ENCODE peak calls at places on chromosomes 11 and 22, in eight cellular contexts. R, N, S, V, F, L, I and C are unnamed samples.

GRCh38 chr22:45272498-45272897 is 12.3 kb upstream of the UPK3A start:
- DNase-seq in V (no peak), L (no peak), I (no peak), F (no peak), R (no peak), N (no peak), S (no peak), C (no peak)

GRCh38 chr11:68950268-68950667 is 30.5 kb downstream of the MRGPRD start:
- DNase-seq in S (peak), F (no peak), N (no peak), I (no peak), V (no peak), L (peak), R (peak), C (no peak)

GRCh38 chr11:92340839-92341238 is 116.2 kb downstream of the FAT3 start:
- DNase-seq in S (no peak), V (no peak), N (no peak), L (no peak), I (no peak), F (no peak), R (peak), C (peak)

GRCh38 chr22:38032681-38033521 is 24.3 kb upstream of the PICK1 start:
- DNase-seq in S (no peak), F (peak), L (no peak), I (no peak), R (peak), V (no peak), N (no peak), C (no peak)

GRCh38 chr22:40922484-40923303 is 28.5 kb upstream of the RBX1 start:
- DNase-seq in F (no peak), R (peak), N (no peak), S (peak), V (no peak), I (no peak), L (peak), C (no peak)

GRCh38 chr22:37126383-37126782 is 16.9 kb upstream of the TMPRSS6 start:
- DNase-seq in L (peak), V (no peak), S (no peak), N (no peak), F (no peak), I (no peak), R (no peak), C (no peak)

GRCh38 chr11:63099555-63099954 is 44.5 kb downstream of the SLC22A24 start:
- DNase-seq in S (no peak), V (no peak), N (no peak), F (no peak), L (no peak), I (no peak), R (no peak), C (no peak)

GRCh38 chr22:32830473-32830872 is 29.0 kb downstream of the TIMP3 start:
- DNase-seq in L (peak), V (no peak), I (no peak), N (no peak), F (no peak), S (peak), R (no peak), C (no peak)

GRCh38 chr22:45832959-45833580 is 143.9 kb downstream of the WNT7B start:
- DNase-seq in S (no peak), I (no peak), N (no peak), R (no peak), L (no peak), V (no peak), F (no peak), C (no peak)

GRCh38 chr22:27994481-27995331 is 75.7 kb upstream of the PITPNB start:
- DNase-seq in R (no peak), L (no peak), V (no peak), S (no peak), I (no peak), N (no peak), F (peak), C (peak)

GRCh38 chr11:102111011-102111786 is 952 bp downstream of the YAP1 start:
- DNase-seq in R (peak), I (peak), S (peak), F (peak), N (peak), L (peak), V (peak), C (peak)

GRCh38 chr22:37443977-37444376 is 16.7 kb upstream of the ELFN2 start:
- DNase-seq in S (no peak), N (no peak), F (no peak), I (no peak), R (no peak), V (no peak), L (no peak), C (no peak)

GRCh38 chr11:83472328-83472727 is 186.2 kb upstream of the CCDC90B start:
- DNase-seq in L (no peak), F (no peak), N (no peak), S (no peak), R (no peak), I (no peak), V (no peak), C (no peak)

GRCh38 chr22:29387921-29388758 is at the start of gene AP1B1:
- DNase-seq in V (peak), I (peak), L (peak), R (peak), S (peak), N (peak), F (peak), C (peak)

GRCh38 chr11:93329936-93330445 is 551 bp upstream of the DEUP1 start:
- DNase-seq in F (no peak), N (no peak), V (no peak), I (no peak), L (peak), S (peak), R (no peak), C (peak)

GRCh38 chr11:34356576-34356917 is 1.3 kb downstream of the ABTB2 start:
- DNase-seq in V (peak), F (no peak), S (peak), L (peak), R (peak), N (no peak), I (peak), C (peak)

GRCh38 chr22:44712962-44713361 is 11.0 kb downstream of the PRR5 start:
- DNase-seq in N (no peak), R (no peak), L (no peak), I (no peak), S (no peak), V (no peak), F (no peak), C (no peak)

GRCh38 chr22:37283393-37283937 is 1.2 kb downstream of the CYTH4 start:
- DNase-seq in R (no peak), V (no peak), N (no peak), L (peak), F (peak), I (no peak), S (no peak), C (peak)

GRCh38 chr22:33883561-33883960 is 36.7 kb downstream of the LARGE1 start:
- DNase-seq in R (no peak), L (no peak), S (no peak), I (no peak), V (no peak), N (no peak), F (no peak), C (no peak)

GRCh38 chr11:27253200-27253599 is 109.8 kb downstream of the CCDC34 start:
- DNase-seq in S (no peak), N (no peak), F (no peak), L (no peak), I (no peak), V (no peak), R (no peak), C (no peak)

GRCh38 chr11:119788911-119789560 is 60.0 kb upstream of the NECTIN1 start:
- DNase-seq in N (no peak), S (no peak), V (no peak), F (no peak), I (no peak), L (no peak), R (no peak), C (peak)

GRCh38 chr22:27775698-27776409 is 25.7 kb downstream of the MN1 start:
- DNase-seq in S (peak), N (no peak), I (no peak), R (no peak), F (no peak), V (no peak), L (peak), C (peak)

GRCh38 chr22:46008836-46009596 is 32.1 kb upstream of the WNT7B start:
- DNase-seq in S (no peak), V (no peak), N (no peak), F (no peak), L (no peak), R (no peak), I (no peak), C (no peak)

GRCh38 chr22:23113847-23114720 is 27.7 kb downstream of the RSPH14 start:
- DNase-seq in N (no peak), I (no peak), S (peak), V (no peak), L (peak), R (no peak), F (no peak), C (no peak)

GRCh38 chr22:41873391-41873790 is 40.5 kb downstream of the SREBF2 start:
- DNase-seq in I (no peak), L (no peak), V (no peak), F (no peak), N (no peak), R (no peak), S (no peak), C (no peak)

GRCh38 chr11:23423656-23424055 is 563.4 kb upstream of the CCDC179 start:
- DNase-seq in N (no peak), F (peak), L (no peak), I (no peak), V (no peak), R (no peak), S (no peak), C (no peak)

GRCh38 chr11:11607772-11608171 is 14.0 kb downstream of the GALNT18 start:
- DNase-seq in I (no peak), L (no peak), V (no peak), N (no peak), S (no peak), F (no peak), R (no peak), C (no peak)

GRCh38 chr22:17235149-17235655 is 16.0 kb upstream of the ADA2 start:
- DNase-seq in I (no peak), V (no peak), N (no peak), F (no peak), L (no peak), S (no peak), R (no peak), C (no peak)

GRCh38 chr22:17232406-17232805 is 13.2 kb upstream of the ADA2 start:
- DNase-seq in R (no peak), F (no peak), V (no peak), L (no peak), N (no peak), S (no peak), I (no peak), C (no peak)

GRCh38 chr22:17233348-17234043 is 14.3 kb upstream of the ADA2 start:
- DNase-seq in R (no peak), L (no peak), V (no peak), F (no peak), I (no peak), S (no peak), N (no peak), C (no peak)

GRCh38 chr22:17235861-17236260 is 16.6 kb upstream of the ADA2 start:
- DNase-seq in V (no peak), R (no peak), F (no peak), N (no peak), S (no peak), L (no peak), I (no peak), C (no peak)

GRCh38 chr22:17234144-17234623 is 14.9 kb upstream of the ADA2 start:
- DNase-seq in F (no peak), V (no peak), L (no peak), N (no peak), S (peak), I (no peak), R (no peak), C (peak)
- TF ChIP-seq CTCF in F (no peak), V (peak), L (peak), N (no peak), S (peak), I (no peak), R (no peak), C (no peak)

GRCh38 chr11:128905345-128906184 is 14.4 kb downstream of the KCNJ5 start:
- DNase-seq in S (no peak), I (no peak), N (peak), V (peak), R (no peak), L (peak), F (no peak), C (no peak)
- TF ChIP-seq CTCF in S (peak), I (peak), N (no peak), V (peak), R (peak), L (peak), F (peak), C (peak)

GRCh38 chr11:3655548-3655947 is 10.6 kb downstream of the ART1 start:
- DNase-seq in L (no peak), I (no peak), R (no peak), F (no peak), S (no peak), V (no peak), N (no peak), C (no peak)
- TF ChIP-seq CTCF in L (no peak), I (no peak), R (no peak), F (no peak), S (no peak), V (no peak), N (no peak), C (no peak)

GRCh38 chr11:110373061-110373702 is 56.6 kb upstream of the FDX1 start:
- DNase-seq in S (no peak), I (no peak), R (peak), F (no peak), L (no peak), N (no peak), V (no peak), C (no peak)

GRCh38 chr11:110366234-110366633 is 63.5 kb upstream of the FDX1 start:
- DNase-seq in R (no peak), N (peak), I (no peak), F (peak), L (peak), S (no peak), V (no peak), C (no peak)

GRCh38 chr11:110362916-110363574 is 66.6 kb upstream of the RDX start:
- DNase-seq in F (no peak), L (peak), S (peak), R (no peak), N (peak), I (no peak), V (no peak), C (peak)

DNA sequence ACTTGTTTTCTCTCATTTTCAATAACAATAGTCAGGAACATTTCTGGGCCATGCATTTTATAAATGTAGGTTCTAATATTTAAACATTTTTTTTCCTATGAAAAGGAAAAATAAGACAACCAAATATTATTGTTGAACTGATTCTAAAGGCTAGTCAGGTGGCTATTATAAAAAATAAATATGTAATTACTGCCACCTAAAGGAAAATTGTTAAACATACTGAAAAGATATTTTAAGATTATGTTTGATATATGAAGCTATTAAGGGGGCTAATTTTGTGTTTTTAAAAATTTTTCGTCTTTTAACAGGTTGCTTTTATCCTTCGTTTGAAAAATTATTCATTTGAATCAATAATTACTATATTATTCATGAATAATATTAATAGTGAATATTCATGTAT is 62.2 kb upstream of the FDX1 start:
- DNase-seq in F (no peak), R (peak), N (no peak), V (no peak), S (no peak), L (no peak), I (no peak), C (no peak)
- TF ChIP-seq CTCF in F (no peak), R (no peak), N (no peak), V (no peak), S (peak), L (peak), I (no peak), C (no peak)

GRCh38 chr11:60756307-60757032 is at the start of gene MS4A15:
- DNase-seq in V (no peak), I (no peak), N (no peak), L (peak), R (peak), F (no peak), S (no peak), C (no peak)
- TF ChIP-seq CTCF in V (peak), I (no peak), N (no peak), L (peak), R (peak), F (peak), S (peak), C (peak)